ENCODE peak calls at places on chromosomes 5 and 9, in five cellular contexts. Q is amniotic epithelial cell, E is iris pigment epithelial cell, X is GM03348, I is T-helper 2 cell. Z is an unnamed sample.

GRCh38 chr5:167967494-167968180 is 323.8 kb upstream of the WWC1 start:
- DNase-seq in Q (no peak), I (no peak), E (no peak), X (peak), Z (no peak)

GRCh38 chr5:34538026-34538672 is 118.0 kb upstream of the RAI14 start:
- DNase-seq in E (no peak), I (no peak), X (no peak), Q (no peak), Z (no peak)

GRCh38 chr5:62564101-62564500 is 14.5 kb upstream of the LRRC70 start:
- DNase-seq in Q (no peak), I (no peak), X (no peak), E (no peak), Z (no peak)

GRCh38 chr9:98329281-98329680 is 73.8 kb upstream of the TBC1D2 start:
- DNase-seq in Q (no peak), I (no peak), X (no peak), E (no peak), Z (no peak)

GRCh38 chr9:36456480-36457115 is 56.5 kb upstream of the RNF38 start:
- DNase-seq in E (peak), X (no peak), I (no peak), Q (peak), Z (no peak)

GRCh38 chr5:68295772-68296171 is 80.2 kb downstream of the PIK3R1 start:
- DNase-seq in Q (no peak), X (no peak), I (no peak), E (no peak), Z (no peak)

GRCh38 chr5:131630963-131631350 is 4.1 kb downstream of the RAPGEF6 start:
- DNase-seq in I (no peak), Q (peak), X (no peak), E (peak), Z (no peak)

GRCh38 chr9:90095682-90096081 is 490.9 kb downstream of the GADD45G start:
- DNase-seq in X (no peak), Q (no peak), E (no peak), I (no peak), Z (no peak)

GRCh38 chr5:87829214-87829551 is 416.5 kb upstream of the CCNH start:
- DNase-seq in Q (no peak), I (no peak), X (no peak), E (peak), Z (no peak)

GRCh38 chr5:128534729-128535128 is 3.3 kb downstream of the FBN2 start:
- DNase-seq in Q (peak), E (peak), I (no peak), X (no peak), Z (no peak)

Z was measured in T follicular helper cell.